ENCODE peak calls at places on chromosomes 11 and 22, in four cellular contexts. One of them, this sample, is unnamed.

GRCh38 chr11:8247312-8247711 is 16.4 kb downstream of the LMO1 start:
- DNase-seq in non-pigmented ciliary epithelial cell: no peak
- DNase-seq in EL: no peak
- DNase-seq in nucleus accumbens: no peak
- DNase-seq in this sample: peak; percentile 54

GRCh38 chr22:46673677-46674236 is 53.6 kb downstream of the GRAMD4 start:
- DNase-seq in non-pigmented ciliary epithelial cell: no peak
- DNase-seq in EL: no peak
- DNase-seq in nucleus accumbens: no peak
- DNase-seq in this sample: no peak

GRCh38 chr11:106959386-106959785 is 58.9 kb downstream of the GUCY1A2 start:
- DNase-seq in non-pigmented ciliary epithelial cell: no peak
- DNase-seq in EL: no peak
- DNase-seq in nucleus accumbens: no peak
- DNase-seq in this sample: no peak

GRCh38 chr11:80860632-80861031 is 1419.8 kb upstream of the TENM4 start:
- DNase-seq in non-pigmented ciliary epithelial cell: no peak
- DNase-seq in EL: no peak
- DNase-seq in nucleus accumbens: no peak
- DNase-seq in this sample: no peak

GRCh38 chr11:19905280-19905853 is 192.7 kb downstream of the NAV2 start:
- DNase-seq in non-pigmented ciliary epithelial cell: no peak
- DNase-seq in EL: peak; percentile 48
- DNase-seq in nucleus accumbens: no peak
- DNase-seq in this sample: no peak

GRCh38 chr11:76791861-76792260 is 8.7 kb downstream of the TSKU start:
- DNase-seq in non-pigmented ciliary epithelial cell: peak; percentile 49
- DNase-seq in EL: peak; percentile 73
- DNase-seq in nucleus accumbens: no peak
- DNase-seq in this sample: no peak

GRCh38 chr11:10719616-10720015 is 26.1 kb upstream of the IRAG1 start:
- DNase-seq in non-pigmented ciliary epithelial cell: no peak
- DNase-seq in EL: no peak
- DNase-seq in nucleus accumbens: no peak
- DNase-seq in this sample: no peak

GRCh38 chr11:103993502-103993901 is 42.9 kb upstream of the DDI1 start:
- DNase-seq in non-pigmented ciliary epithelial cell: no peak
- DNase-seq in EL: no peak
- DNase-seq in nucleus accumbens: no peak
- DNase-seq in this sample: no peak

GRCh38 chr11:110777765-110778164 is 65.5 kb upstream of the ARHGAP20 start:
- DNase-seq in non-pigmented ciliary epithelial cell: peak; percentile 55
- DNase-seq in EL: peak; percentile 31
- DNase-seq in nucleus accumbens: no peak
- DNase-seq in this sample: no peak

GRCh38 chr11:100865443-100865842 is 178.4 kb downstream of the ARHGAP42 start:
- DNase-seq in non-pigmented ciliary epithelial cell: no peak
- DNase-seq in EL: no peak
- DNase-seq in nucleus accumbens: no peak
- DNase-seq in this sample: no peak

GRCh38 chr22:27873476-27873875 is 45.6 kb downstream of the PITPNB start:
- DNase-seq in non-pigmented ciliary epithelial cell: no peak
- DNase-seq in EL: no peak
- DNase-seq in nucleus accumbens: no peak
- DNase-seq in this sample: no peak

GRCh38 chr11:115303304-115303703 is 200.9 kb downstream of the CADM1 start:
- DNase-seq in non-pigmented ciliary epithelial cell: no peak
- DNase-seq in EL: no peak
- DNase-seq in nucleus accumbens: no peak
- DNase-seq in this sample: no peak

GRCh38 chr22:39954584-39955055 is 5.6 kb upstream of the TMA7B start:
- DNase-seq in non-pigmented ciliary epithelial cell: peak; percentile 90
- DNase-seq in EL: peak; percentile 77
- DNase-seq in nucleus accumbens: no peak
- DNase-seq in this sample: no peak

GRCh38 chr11:10443152-10443551 is 11.9 kb upstream of the AMPD3 start:
- DNase-seq in non-pigmented ciliary epithelial cell: no peak
- DNase-seq in EL: no peak
- DNase-seq in nucleus accumbens: no peak
- DNase-seq in this sample: no peak

This sample was measured in gastrocnemius medialis.